ENCODE peak calls at places on chromosomes 16 and 17, in seven cellular contexts. C is breast epithelium; B is uterus; N is CD4-positive, CD25-positive, alpha-beta regulatory T cell; A is effector memory CD4-positive, alpha-beta T cell; Z is right atrium auricular region; X is colonic mucosa. Q is an unnamed sample.

GRCh38 chr16:73053379-73054130 is 5.6 kb upstream of the ZFHX3 start:
- DNase-seq in C (no peak), B (no peak), N (no peak), A (no peak), Z (no peak), X (no peak), Q (no peak)

GRCh38 chr16:84841787-84842300 is 22.1 kb downstream of the CRISPLD2 start:
- DNase-seq in C (peak; percentile 80), B (no peak), N (no peak), A (no peak), Z (no peak), X (peak; percentile 77), Q (no peak)

GRCh38 chr17:82534401-82534812 is 14.9 kb downstream of the FOXK2 start:
- DNase-seq in C (no peak), B (no peak), N (no peak), A (no peak), Z (no peak), X (no peak), Q (no peak)

GRCh38 chr17:12046786-12047185 is 26.1 kb downstream of the MAP2K4 start:
- DNase-seq in C (no peak), B (no peak), N (no peak), A (no peak), Z (no peak), X (no peak), Q (no peak)

GRCh38 chr16:12590409-12590808 is 213.3 kb downstream of the CPPED1 start:
- DNase-seq in C (no peak), B (no peak), N (no peak), A (no peak), Z (no peak), X (no peak), Q (no peak)

GRCh38 chr16:56910654-56911539 is 21.0 kb upstream of the HERPUD1 start:
- DNase-seq in C (no peak), B (no peak), N (no peak), A (no peak), Z (peak; percentile 65), X (no peak), Q (no peak)

GRCh38 chr17:28521296-28522085 is 15.3 kb downstream of the FOXN1 start:
- DNase-seq in C (no peak), B (no peak), N (no peak), A (no peak), Z (no peak), X (no peak), Q (no peak)

GRCh38 chr17:39687101-39687545 is 734 bp downstream of the PGAP3 start:
- DNase-seq in C (no peak), B (no peak), N (no peak), A (no peak), Z (no peak), X (no peak), Q (no peak)

GRCh38 chr16:88510091-88510719 is 57.1 kb downstream of the ZFPM1 start:
- DNase-seq in C (peak; percentile 60), B (no peak), N (no peak), A (no peak), Z (no peak), X (no peak), Q (no peak)

GRCh38 chr17:58119491-58119890 is 28.7 kb upstream of the OR4D1 start:
- DNase-seq in C (no peak), B (no peak), N (no peak), A (no peak), Z (no peak), X (no peak), Q (no peak)

GRCh38 chr17:37741334-37742113 is 3.3 kb downstream of the HNF1B start:
- DNase-seq in C (no peak), B (no peak), N (no peak), A (no peak), Z (no peak), X (peak; percentile 49), Q (no peak)

GRCh38 chr17:80263253-80264047 is 2.8 kb downstream of the RNF213 start:
- DNase-seq in C (peak; percentile 82), B (peak; percentile 90), N (peak; percentile 96), A (peak; percentile 84), Z (peak; percentile 94), X (peak; percentile 95), Q (peak; percentile 76)

GRCh38 chr16:69917739-69918138 is 33.4 kb upstream of the CLEC18A start:
- DNase-seq in C (no peak), B (peak; percentile 66), N (no peak), A (no peak), Z (peak; percentile 82), X (no peak), Q (peak; percentile 73)

GRCh38 chr16:81578636-81579413 is 134.2 kb downstream of the CMIP start:
- DNase-seq in C (no peak), B (no peak), N (no peak), A (no peak), Z (no peak), X (no peak), Q (no peak)

GRCh38 chr16:85529489-85530369 is 83.4 kb upstream of the GSE1 start:
- DNase-seq in C (no peak), B (no peak), N (no peak), A (no peak), Z (no peak), X (no peak), Q (no peak)

GRCh38 chr16:50519602-50520001 is 28.6 kb upstream of the NKD1 start:
- DNase-seq in C (no peak), B (no peak), N (no peak), A (no peak), Z (no peak), X (no peak), Q (no peak)

GRCh38 chr16:74252329-74252728 is 44.3 kb upstream of the PSMD7 start:
- DNase-seq in C (no peak), B (no peak), N (no peak), A (no peak), Z (no peak), X (no peak), Q (no peak)

GRCh38 chr16:89607453-89607852 is 6.0 kb upstream of the DPEP1 start:
- DNase-seq in C (no peak), B (no peak), N (no peak), A (no peak), Z (no peak), X (no peak), Q (no peak)
- H3K4me1 ChIP-seq in C (peaks cover 3% of the 10 kb centered on the region), B (no peaks in the 10 kb centered on the region), N (peaks cover 7% of the 10 kb centered on the region), A (peaks cover 7% of the 10 kb centered on the region), Z (peaks cover 5% of the 10 kb centered on the region), X (peaks cover 5% of the 10 kb centered on the region), Q (no peaks in the 10 kb centered on the region)

GRCh38 chr16:28189237-28189636 is 22.5 kb downstream of the XPO6 start:
- DNase-seq in C (no peak), B (no peak), N (peak; percentile 63), A (no peak), Z (no peak), X (peak; percentile 24), Q (no peak)

GRCh38 chr16:28187595-28188004 is 24.2 kb downstream of the XPO6 start:
- DNase-seq in C (no peak), B (no peak), N (peak; percentile 69), A (no peak), Z (no peak), X (no peak), Q (no peak)

GRCh38 chr16:28191364-28191985 is 20.3 kb downstream of the XPO6 start:
- DNase-seq in C (no peak), B (no peak), N (no peak), A (no peak), Z (no peak), X (no peak), Q (no peak)

GRCh38 chr16:28186752-28187151 is 25.0 kb downstream of the XPO6 start:
- DNase-seq in C (no peak), B (no peak), N (peak; percentile 77), A (no peak), Z (no peak), X (no peak), Q (no peak)

DNA sequence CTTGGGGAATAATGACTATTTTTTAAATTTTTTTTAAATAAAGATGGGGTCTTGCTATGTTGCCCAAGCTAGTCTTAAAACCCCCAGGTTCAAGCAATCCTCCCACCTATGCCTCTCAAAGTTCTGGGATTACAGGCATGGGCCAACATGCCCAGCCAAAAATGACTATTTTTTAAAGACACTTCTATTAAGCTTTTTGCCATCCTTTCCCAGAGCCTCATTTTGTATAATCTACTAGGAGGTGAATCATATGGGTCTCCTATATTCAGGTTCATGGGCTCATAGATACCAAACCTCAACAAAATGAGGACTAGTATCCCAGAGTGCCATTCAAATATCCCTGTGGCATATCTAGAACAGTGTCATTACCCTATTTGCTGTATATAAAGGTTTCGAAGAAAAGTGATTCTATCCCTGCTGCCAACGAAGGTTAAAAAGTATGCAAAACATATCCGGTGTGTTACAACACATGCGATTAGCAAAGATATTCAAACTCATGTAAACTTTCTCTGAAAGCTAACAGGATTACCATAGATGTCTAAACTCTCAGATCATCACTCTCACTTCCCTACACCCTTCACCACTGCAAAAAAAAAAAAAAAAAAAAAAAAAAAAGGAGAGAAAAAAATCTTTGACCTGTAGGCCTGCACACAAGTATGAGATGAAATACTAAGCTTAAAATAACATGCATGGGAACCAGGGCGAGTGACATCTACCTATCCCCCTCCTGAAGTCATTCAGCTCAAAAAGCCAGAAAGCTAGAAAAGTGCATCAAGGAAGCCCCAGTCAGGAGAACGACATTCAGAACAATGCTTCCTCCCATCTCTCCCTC is 23.5 kb downstream of the XPO6 start:
- DNase-seq in C (no peak), B (no peak), N (peak; percentile 54), A (no peak), Z (no peak), X (no peak), Q (no peak)
- H3K4me1 ChIP-seq in C (no peaks in the 10 kb centered on the region), B (no peaks in the 10 kb centered on the region), N (peaks cover 84% of the 10 kb centered on the region), A (peaks cover 56% of the 10 kb centered on the region), Z (peaks cover 29% of the 10 kb centered on the region), X (peaks cover under 1% of the 10 kb centered on the region), Q (peaks cover 8% of the 10 kb centered on the region)

GRCh38 chr16:54253118-54253517 is 33.5 kb downstream of the IRX3 start:
- DNase-seq in C (no peak), B (no peak), N (no peak), A (no peak), Z (no peak), X (no peak), Q (no peak)
- H3K4me1 ChIP-seq in C (no peaks in the 10 kb centered on the region), B (no peaks in the 10 kb centered on the region), N (no peaks in the 10 kb centered on the region), A (no peaks in the 10 kb centered on the region), Z (no peaks in the 10 kb centered on the region), X (no peaks in the 10 kb centered on the region), Q (no peaks in the 10 kb centered on the region)

GRCh38 chr17:17826340-17826708 is 10.5 kb downstream of the SREBF1 start:
- DNase-seq in C (no peak), B (no peak), N (no peak), A (no peak), Z (no peak), X (no peak), Q (no peak)
- H3K4me1 ChIP-seq in C (peaks cover 17% of the 10 kb centered on the region), B (peaks cover 15% of the 10 kb centered on the region), N (peaks cover 47% of the 10 kb centered on the region), A (peaks cover 58% of the 10 kb centered on the region), Z (peaks cover 62% of the 10 kb centered on the region), X (peaks cover 29% of the 10 kb centered on the region), Q (peaks cover 92% of the 10 kb centered on the region)

DNA sequence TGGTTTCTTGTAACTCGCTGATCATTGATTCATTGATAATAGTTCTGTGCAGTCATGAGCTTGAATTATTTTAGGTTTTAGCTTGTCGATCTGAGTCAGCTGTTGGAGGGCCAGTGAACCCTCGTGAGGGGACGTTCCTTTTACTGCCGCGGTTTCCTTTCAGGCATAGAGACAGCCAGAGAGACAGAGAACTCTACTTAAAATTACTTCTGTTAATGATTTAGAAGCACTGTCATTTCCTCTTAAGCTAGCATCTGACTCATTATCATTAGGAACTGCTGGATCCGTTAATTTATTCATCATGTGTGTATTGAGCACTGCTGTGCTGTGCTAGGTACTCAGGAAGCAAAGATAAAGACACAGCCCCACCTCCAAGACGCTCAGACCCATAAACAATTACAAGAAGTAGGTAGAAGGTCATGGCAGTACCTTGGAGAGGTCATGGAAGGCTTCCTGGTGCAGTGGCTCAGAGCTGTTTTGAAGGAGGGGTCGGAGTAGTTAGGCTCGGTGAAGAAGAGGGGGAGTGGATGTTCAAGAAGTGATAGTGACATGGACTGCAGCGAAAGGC is 3.2 kb downstream of the PGS1 start:
- DNase-seq in C (no peak), B (no peak), N (peak; percentile 91), A (peak; percentile 43), Z (no peak), X (no peak), Q (no peak)
- H3K4me1 ChIP-seq in C (peaks cover 3% of the 10 kb centered on the region), B (peaks cover 7% of the 10 kb centered on the region), N (peaks cover 84% of the 10 kb centered on the region), A (peaks cover 65% of the 10 kb centered on the region), Z (peaks cover 80% of the 10 kb centered on the region), X (peaks cover 31% of the 10 kb centered on the region), Q (no peaks in the 10 kb centered on the region)